ENCODE peak calls at places on chromosomes 13 and 19, in ten cellular contexts. One of them, this sample, is unnamed.

GRCh38 chr19:39158646-39159260 is 33.2 kb downstream of the PAK4 start:
- DNase-seq in OCI-LY7: no peak
- DNase-seq in stimulated activated CD8-positive, alpha-beta memory T cell treated with anti-CD3 and anti-CD28 coated beads, Interleukin-12 subunit alpha, Interleukin-12 subunit beta, amount 100 ng/mL, for 4 hours: no peak
- DNase-seq in activated T-cell treated with anti-CD3 and anti-CD28 coated beads for 1 hour: no peak
- DNase-seq in pancreas: no peak
- DNase-seq in uterus: no peak
- DNase-seq in HEK293T: no peak
- DNase-seq in lower leg skin: no peak
- DNase-seq in choroid plexus epithelial cell: no peak
- DNase-seq in GOT3: no peak
- DNase-seq in this sample: no peak

GRCh38 chr19:21482863-21483276 is 22.5 kb upstream of the ZNF429 start:
- DNase-seq in OCI-LY7: peak; percentile 44
- DNase-seq in stimulated activated CD8-positive, alpha-beta memory T cell treated with anti-CD3 and anti-CD28 coated beads, Interleukin-12 subunit alpha, Interleukin-12 subunit beta, amount 100 ng/mL, for 4 hours: peak; percentile 38
- DNase-seq in activated T-cell treated with anti-CD3 and anti-CD28 coated beads for 1 hour: peak; percentile 57
- DNase-seq in pancreas: peak; percentile 75
- DNase-seq in uterus: peak; percentile 62
- DNase-seq in HEK293T: peak; percentile 46
- DNase-seq in lower leg skin: peak; percentile 86
- DNase-seq in choroid plexus epithelial cell: peak; percentile 6
- DNase-seq in GOT3: no peak
- DNase-seq in this sample: peak; percentile 40

GRCh38 chr13:46181799-46182490 is at the start of gene LCP1:
- DNase-seq in OCI-LY7: peak; percentile 97
- DNase-seq in stimulated activated CD8-positive, alpha-beta memory T cell treated with anti-CD3 and anti-CD28 coated beads, Interleukin-12 subunit alpha, Interleukin-12 subunit beta, amount 100 ng/mL, for 4 hours: peak; percentile 50
- DNase-seq in activated T-cell treated with anti-CD3 and anti-CD28 coated beads for 1 hour: peak; percentile 55
- DNase-seq in pancreas: no peak
- DNase-seq in uterus: no peak
- DNase-seq in HEK293T: no peak
- DNase-seq in lower leg skin: no peak
- DNase-seq in choroid plexus epithelial cell: no peak
- DNase-seq in GOT3: no peak
- DNase-seq in this sample: no peak

GRCh38 chr19:39735688-39736087 is 2.1 kb downstream of the CLC start:
- DNase-seq in OCI-LY7: no peak
- DNase-seq in stimulated activated CD8-positive, alpha-beta memory T cell treated with anti-CD3 and anti-CD28 coated beads, Interleukin-12 subunit alpha, Interleukin-12 subunit beta, amount 100 ng/mL, for 4 hours: no peak
- DNase-seq in activated T-cell treated with anti-CD3 and anti-CD28 coated beads for 1 hour: no peak
- DNase-seq in pancreas: no peak
- DNase-seq in uterus: no peak
- DNase-seq in HEK293T: no peak
- DNase-seq in lower leg skin: no peak
- DNase-seq in choroid plexus epithelial cell: no peak
- DNase-seq in GOT3: no peak
- DNase-seq in this sample: no peak

GRCh38 chr19:46229442-46229841 is at the start of gene IGFL1:
- DNase-seq in OCI-LY7: no peak
- DNase-seq in stimulated activated CD8-positive, alpha-beta memory T cell treated with anti-CD3 and anti-CD28 coated beads, Interleukin-12 subunit alpha, Interleukin-12 subunit beta, amount 100 ng/mL, for 4 hours: no peak
- DNase-seq in activated T-cell treated with anti-CD3 and anti-CD28 coated beads for 1 hour: no peak
- DNase-seq in pancreas: no peak
- DNase-seq in uterus: no peak
- DNase-seq in HEK293T: no peak
- DNase-seq in lower leg skin: peak; percentile 37
- DNase-seq in choroid plexus epithelial cell: no peak
- DNase-seq in GOT3: no peak
- DNase-seq in this sample: no peak

GRCh38 chr13:51396352-51396751 is 56.5 kb downstream of the INTS6 start:
- DNase-seq in OCI-LY7: peak; percentile 65
- DNase-seq in stimulated activated CD8-positive, alpha-beta memory T cell treated with anti-CD3 and anti-CD28 coated beads, Interleukin-12 subunit alpha, Interleukin-12 subunit beta, amount 100 ng/mL, for 4 hours: no peak
- DNase-seq in activated T-cell treated with anti-CD3 and anti-CD28 coated beads for 1 hour: no peak
- DNase-seq in pancreas: no peak
- DNase-seq in uterus: no peak
- DNase-seq in HEK293T: no peak
- DNase-seq in lower leg skin: no peak
- DNase-seq in choroid plexus epithelial cell: peak; percentile 57
- DNase-seq in GOT3: no peak
- DNase-seq in this sample: no peak

GRCh38 chr19:35257113-35257461 is 8.3 kb downstream of the LSR start:
- DNase-seq in OCI-LY7: no peak
- DNase-seq in stimulated activated CD8-positive, alpha-beta memory T cell treated with anti-CD3 and anti-CD28 coated beads, Interleukin-12 subunit alpha, Interleukin-12 subunit beta, amount 100 ng/mL, for 4 hours: no peak
- DNase-seq in activated T-cell treated with anti-CD3 and anti-CD28 coated beads for 1 hour: no peak
- DNase-seq in pancreas: peak; percentile 10
- DNase-seq in uterus: no peak
- DNase-seq in HEK293T: no peak
- DNase-seq in lower leg skin: peak; percentile 79
- DNase-seq in choroid plexus epithelial cell: no peak
- DNase-seq in GOT3: no peak
- DNase-seq in this sample: no peak

GRCh38 chr13:53321301-53321700 is 292.7 kb downstream of the OLFM4 start:
- DNase-seq in OCI-LY7: no peak
- DNase-seq in stimulated activated CD8-positive, alpha-beta memory T cell treated with anti-CD3 and anti-CD28 coated beads, Interleukin-12 subunit alpha, Interleukin-12 subunit beta, amount 100 ng/mL, for 4 hours: no peak
- DNase-seq in activated T-cell treated with anti-CD3 and anti-CD28 coated beads for 1 hour: no peak
- DNase-seq in pancreas: no peak
- DNase-seq in uterus: no peak
- DNase-seq in HEK293T: no peak
- DNase-seq in lower leg skin: no peak
- DNase-seq in choroid plexus epithelial cell: no peak
- DNase-seq in GOT3: no peak
- DNase-seq in this sample: no peak

GRCh38 chr13:80134360-80134759 is 206.6 kb downstream of the SPRY2 start:
- DNase-seq in OCI-LY7: no peak
- DNase-seq in stimulated activated CD8-positive, alpha-beta memory T cell treated with anti-CD3 and anti-CD28 coated beads, Interleukin-12 subunit alpha, Interleukin-12 subunit beta, amount 100 ng/mL, for 4 hours: no peak
- DNase-seq in activated T-cell treated with anti-CD3 and anti-CD28 coated beads for 1 hour: no peak
- DNase-seq in pancreas: no peak
- DNase-seq in uterus: no peak
- DNase-seq in HEK293T: no peak
- DNase-seq in lower leg skin: no peak
- DNase-seq in choroid plexus epithelial cell: no peak
- DNase-seq in GOT3: no peak
- DNase-seq in this sample: no peak

GRCh38 chr19:51375504-51376221 is 3.2 kb upstream of the NKG7 start:
- DNase-seq in OCI-LY7: no peak
- DNase-seq in stimulated activated CD8-positive, alpha-beta memory T cell treated with anti-CD3 and anti-CD28 coated beads, Interleukin-12 subunit alpha, Interleukin-12 subunit beta, amount 100 ng/mL, for 4 hours: no peak
- DNase-seq in activated T-cell treated with anti-CD3 and anti-CD28 coated beads for 1 hour: no peak
- DNase-seq in pancreas: no peak
- DNase-seq in uterus: no peak
- DNase-seq in HEK293T: no peak
- DNase-seq in lower leg skin: no peak
- DNase-seq in choroid plexus epithelial cell: no peak
- DNase-seq in GOT3: no peak
- DNase-seq in this sample: no peak

GRCh38 chr13:32150794-32151193 is 119.2 kb downstream of the FRY start:
- DNase-seq in OCI-LY7: no peak
- DNase-seq in stimulated activated CD8-positive, alpha-beta memory T cell treated with anti-CD3 and anti-CD28 coated beads, Interleukin-12 subunit alpha, Interleukin-12 subunit beta, amount 100 ng/mL, for 4 hours: no peak
- DNase-seq in activated T-cell treated with anti-CD3 and anti-CD28 coated beads for 1 hour: no peak
- DNase-seq in pancreas: peak; percentile 20
- DNase-seq in uterus: peak; percentile 89
- DNase-seq in HEK293T: no peak
- DNase-seq in lower leg skin: peak; percentile 93
- DNase-seq in choroid plexus epithelial cell: peak; percentile 65
- DNase-seq in GOT3: no peak
- DNase-seq in this sample: no peak

GRCh38 chr13:30713133-30713532 is 22.2 kb upstream of the ALOX5AP start:
- DNase-seq in OCI-LY7: no peak
- DNase-seq in stimulated activated CD8-positive, alpha-beta memory T cell treated with anti-CD3 and anti-CD28 coated beads, Interleukin-12 subunit alpha, Interleukin-12 subunit beta, amount 100 ng/mL, for 4 hours: no peak
- DNase-seq in activated T-cell treated with anti-CD3 and anti-CD28 coated beads for 1 hour: no peak
- DNase-seq in pancreas: no peak
- DNase-seq in uterus: no peak
- DNase-seq in HEK293T: no peak
- DNase-seq in lower leg skin: no peak
- DNase-seq in choroid plexus epithelial cell: no peak
- DNase-seq in GOT3: no peak
- DNase-seq in this sample: no peak

GRCh38 chr13:98174321-98174720 is 2.7 kb downstream of the RNF113B start:
- DNase-seq in OCI-LY7: no peak
- DNase-seq in stimulated activated CD8-positive, alpha-beta memory T cell treated with anti-CD3 and anti-CD28 coated beads, Interleukin-12 subunit alpha, Interleukin-12 subunit beta, amount 100 ng/mL, for 4 hours: no peak
- DNase-seq in activated T-cell treated with anti-CD3 and anti-CD28 coated beads for 1 hour: no peak
- DNase-seq in pancreas: no peak
- DNase-seq in uterus: no peak
- DNase-seq in HEK293T: no peak
- DNase-seq in lower leg skin: no peak
- DNase-seq in choroid plexus epithelial cell: no peak
- DNase-seq in GOT3: no peak
- DNase-seq in this sample: no peak

This sample was measured in D721Med.